ENCODE peak calls at places on chromosomes 13 and 19, in four cellular contexts. T is A549, B is SK-N-SH, K is HepG2. I is an unnamed sample.

GRCh38 chr19:5445667-5446066 is 9.6 kb upstream of the ZNRF4 start:
- DNase-seq in T (peak; percentile 49), B (no peak), K (no peak), I (no peak)

GRCh38 chr19:42048992-42049391 is 21.0 kb downstream of the GRIK5 start:
- DNase-seq in T (no peak), B (no peak), K (no peak), I (no peak)

GRCh38 chr19:29449371-29449770 is 76.4 kb upstream of the VSTM2B start:
- DNase-seq in T (no peak), B (no peak), K (no peak), I (no peak)

GRCh38 chr13:63481334-63481733 is 2065.7 kb upstream of the PCDH20 start:
- DNase-seq in T (no peak), B (peak; percentile 21), K (no peak), I (no peak)

GRCh38 chr19:1591421-1592022 is 1.1 kb downstream of the MBD3 start:
- DNase-seq in T (no peak), B (peak; percentile 57), K (no peak), I (no peak)

GRCh38 chr19:34235425-34235940 is 18.9 kb upstream of the GARRE1 start:
- DNase-seq in T (no peak), B (no peak), K (no peak), I (no peak)

GRCh38 chr13:80473695-80474094 is 132.8 kb upstream of the SPRY2 start:
- DNase-seq in T (peak; percentile 71), B (no peak), K (peak; percentile 28), I (no peak)

GRCh38 chr19:345320-345879 is 804 bp upstream of the MIER2 start:
- DNase-seq in T (no peak), B (no peak), K (no peak), I (no peak)

GRCh38 chr13:112253631-112254030 is 122.5 kb upstream of the SPACA7 start:
- DNase-seq in T (no peak), B (no peak), K (no peak), I (no peak)

GRCh38 chr13:36275190-36276002 is 22.2 kb downstream of the CCDC169 start:
- DNase-seq in T (peak; percentile 46), B (peak; percentile 39), K (peak; percentile 50), I (no peak)

GRCh38 chr19:18386543-18387251 is 739 bp downstream of the GDF15 start:
- DNase-seq in T (peak; percentile 46), B (no peak), K (no peak), I (no peak)

GRCh38 chr19:3125900-3126524 is 9.8 kb upstream of the GNA15 start:
- DNase-seq in T (peak; percentile 33), B (peak; percentile 87), K (peak; percentile 43), I (no peak)

GRCh38 chr19:41530761-41531301 is 45.1 kb upstream of the CEACAM21 start:
- DNase-seq in T (no peak), B (no peak), K (no peak), I (no peak)

GRCh38 chr13:38180670-38181069 is 169.0 kb upstream of the UFM1 start:
- DNase-seq in T (no peak), B (no peak), K (no peak), I (no peak)

GRCh38 chr19:14114854-14115253 is 2.7 kb downstream of the PRKACA start:
- DNase-seq in T (peak; percentile 60), B (peak; percentile 60), K (no peak), I (no peak)

GRCh38 chr13:49248433-49249002 is 793 bp downstream of the CDADC1 start:
- DNase-seq in T (no peak), B (peak; percentile 8), K (peak; percentile 4), I (no peak)

GRCh38 chr13:24208314-24208713 is 47.8 kb downstream of the SPATA13 start:
- DNase-seq in T (peak; percentile 46), B (no peak), K (no peak), I (no peak)

GRCh38 chr13:45441633-45442032 is 23.1 kb upstream of the COG3 start:
- DNase-seq in T (peak; percentile 16), B (no peak), K (peak; percentile 70), I (peak; percentile 60)

GRCh38 chr19:33376423-33376822 is 2.9 kb downstream of the CEBPG start:
- DNase-seq in T (peak; percentile 86), B (no peak), K (peak; percentile 45), I (no peak)

GRCh38 chr19:32866564-32867265 is 2.9 kb downstream of the SLC7A9 start:
- DNase-seq in T (no peak), B (no peak), K (no peak), I (no peak)

GRCh38 chr13:30818323-30818960 is 83.1 kb downstream of the ALOX5AP start:
- DNase-seq in T (no peak), B (no peak), K (no peak), I (no peak)

GRCh38 chr13:51419015-51419636 is 33.7 kb downstream of the INTS6 start:
- DNase-seq in T (no peak), B (no peak), K (no peak), I (no peak)
- TF ChIP-seq PBX3 in T (no peak), B (no peak), K (no peak), I (no peak)

GRCh38 chr19:38682872-38683392 is 35.5 kb downstream of the ACTN4 start:
- DNase-seq in T (no peak), B (no peak), K (no peak), I (no peak)

GRCh38 chr19:38684862-38685665 is 37.6 kb downstream of the ACTN4 start:
- DNase-seq in T (no peak), B (no peak), K (no peak), I (no peak)

GRCh38 chr19:38685666-38686529 is 38.4 kb downstream of the ACTN4 start:
- DNase-seq in T (peak; percentile 88), B (peak; percentile 56), K (peak; percentile 65), I (no peak)

GRCh38 chr19:38683393-38684077 is 36.1 kb downstream of the ACTN4 start:
- DNase-seq in T (peak; percentile 100), B (no peak), K (peak; percentile 96), I (no peak)

GRCh38 chr19:38684078-38684861 is 36.8 kb downstream of the ACTN4 start:
- DNase-seq in T (peak; percentile 100), B (no peak), K (no peak), I (no peak)
- TF ChIP-seq PBX3 in T (no peak), B (peak; percentile 42), K (no peak), I (no peak)

GRCh38 chr13:87684850-87685735 is 13.9 kb downstream of the SLITRK5 start:
- DNase-seq in T (peak; percentile 64), B (no peak), K (no peak), I (no peak)
- TF ChIP-seq PBX3 in T (no peak), B (no peak), K (no peak), I (no peak)

DNA sequence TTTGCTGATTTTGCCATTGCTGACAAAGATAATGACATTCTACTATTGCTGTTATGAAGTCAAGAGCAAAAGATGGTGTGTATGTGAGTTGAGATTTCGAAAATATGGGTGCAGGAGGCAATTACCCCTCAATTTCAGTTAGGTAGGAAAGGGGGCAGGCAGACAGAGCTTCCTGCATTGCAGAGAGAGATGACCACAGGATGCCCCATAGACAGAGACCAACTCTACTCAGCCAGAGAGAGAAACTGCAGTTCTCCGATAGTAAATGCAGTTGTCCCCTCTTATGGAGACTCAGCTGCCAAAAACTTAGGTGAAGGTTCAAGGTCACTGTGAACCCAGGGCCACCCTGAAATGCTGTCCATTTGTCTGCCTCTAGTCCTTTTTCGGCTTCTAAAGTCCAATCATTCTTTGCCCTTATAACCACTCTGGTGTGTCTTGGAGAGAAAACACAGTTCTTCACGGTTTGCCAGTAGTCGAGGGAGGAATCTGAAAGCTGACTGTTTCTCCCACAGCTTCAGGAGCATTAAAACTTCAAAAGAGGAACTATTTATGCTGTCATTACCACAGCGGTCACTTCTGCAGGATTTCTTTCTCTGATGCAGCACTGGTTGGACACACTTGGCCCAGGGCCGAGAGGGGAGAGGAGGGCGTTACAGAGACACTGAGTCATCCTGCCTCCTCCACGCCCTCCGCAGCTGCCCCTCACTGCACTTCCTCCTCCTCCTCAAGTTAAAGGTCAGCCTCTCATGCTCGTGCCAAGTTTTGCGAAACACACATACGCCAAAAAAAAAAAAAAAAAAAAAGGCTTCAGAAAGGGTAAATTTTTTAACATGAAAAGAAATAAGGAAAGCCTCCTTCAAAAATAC is 264.3 kb downstream of the FOXO1 start:
- DNase-seq in T (peak; percentile 89), B (no peak), K (peak; percentile 88), I (peak; percentile 74)
- TF ChIP-seq PBX3 in T (no peak), B (peak; percentile 69), K (no peak), I (no peak)

GRCh38 chr19:55256562-55257460 is 2.0 kb downstream of the PPP6R1 start:
- DNase-seq in T (no peak), B (no peak), K (peak; percentile 74), I (no peak)
- TF ChIP-seq PBX3 in T (no peak), B (no peak), K (no peak), I (no peak)

I was measured in GM12878.